ENCODE peak calls at places on chromosomes 11 and 22, in seven cellular contexts. W, S, U, Z, L, N and Q are unnamed samples.

GRCh38 chr22:34812631-34813030 is 253.3 kb upstream of the ISX start:
- DNase-seq in U (no peak), S (no peak), N (no peak), W (no peak), L (no peak), Z (no peak), Q (no peak)

GRCh38 chr11:68271023-68271780 is 571 bp downstream of the C11orf24 start:
- DNase-seq in S (peak; percentile 44), U (peak; percentile 30), L (peak; percentile 47), N (peak; percentile 81), Z (peak; percentile 61), W (peak; percentile 53), Q (peak; percentile 93)

GRCh38 chr11:71408826-71409225 is 39.4 kb downstream of the DHCR7 start:
- DNase-seq in U (no peak), L (no peak), S (no peak), N (no peak), W (no peak), Z (no peak), Q (no peak)

GRCh38 chr11:92332986-92333385 is 108.4 kb downstream of the FAT3 start:
- DNase-seq in S (no peak), N (peak; percentile 33), L (no peak), W (no peak), U (no peak), Z (no peak), Q (no peak)

GRCh38 chr11:35477871-35478270 is 47.5 kb downstream of the PAMR1 start:
- DNase-seq in L (no peak), U (no peak), N (no peak), S (no peak), Z (no peak), W (no peak), Q (no peak)

GRCh38 chr11:68497761-68498160 is 37.2 kb downstream of the PPP6R3 start:
- DNase-seq in N (no peak), U (no peak), Z (no peak), S (no peak), W (no peak), L (no peak), Q (no peak)

GRCh38 chr22:49934144-49934890 is 15.9 kb downstream of the CRELD2 start:
- DNase-seq in N (no peak), U (peak; percentile 76), S (peak; percentile 73), W (no peak), Z (peak; percentile 81), L (peak; percentile 76), Q (peak; percentile 19)

GRCh38 chr11:67252831-67253239 is 13.4 kb upstream of the GRK2 start:
- DNase-seq in U (no peak), S (no peak), Z (no peak), N (peak; percentile 22), L (no peak), W (no peak), Q (peak; percentile 40)

GRCh38 chr11:31106326-31106725 is 263.2 kb downstream of the DCDC1 start:
- DNase-seq in S (no peak), W (no peak), U (no peak), N (no peak), Z (no peak), L (no peak), Q (no peak)

GRCh38 chr11:60371854-60372253 is 6.5 kb upstream of the MS4A7 start:
- DNase-seq in U (no peak), L (no peak), Z (no peak), N (no peak), S (no peak), W (no peak), Q (no peak)

GRCh38 chr11:69172674-69173073 is 16.9 kb downstream of the SMIM38 start:
- DNase-seq in N (peak; percentile 31), W (no peak), U (no peak), L (no peak), S (no peak), Z (no peak), Q (no peak)

GRCh38 chr11:92843455-92843854 is 126.0 kb upstream of the MTNR1B start:
- DNase-seq in S (no peak), U (no peak), Z (no peak), L (no peak), W (no peak), N (no peak), Q (no peak)

GRCh38 chr11:104451193-104451592 is 287.2 kb upstream of the PDGFD start:
- DNase-seq in U (no peak), S (peak; percentile 19), W (no peak), Z (no peak), N (no peak), L (peak; percentile 40), Q (no peak)

GRCh38 chr11:19683862-19684491 is 28.7 kb upstream of the NAV2 start:
- DNase-seq in U (no peak), N (no peak), W (no peak), S (no peak), L (no peak), Z (no peak), Q (peak; percentile 16)

GRCh38 chr11:46003647-46004046 is 81.2 kb downstream of the LARGE2 start:
- DNase-seq in L (no peak), U (no peak), N (no peak), W (no peak), S (no peak), Z (no peak), Q (peak; percentile 75)

GRCh38 chr22:30423296-30423958 is 2.1 kb upstream of the MTFP1 start:
- DNase-seq in N (no peak), S (peak; percentile 77), W (no peak), U (peak; percentile 58), Z (no peak), L (peak; percentile 74), Q (no peak)

GRCh38 chr11:39341461-39341860 is 2118.0 kb downstream of the LRRC4C start:
- DNase-seq in N (no peak), Z (no peak), L (no peak), U (no peak), S (no peak), W (no peak), Q (no peak)

DNA sequence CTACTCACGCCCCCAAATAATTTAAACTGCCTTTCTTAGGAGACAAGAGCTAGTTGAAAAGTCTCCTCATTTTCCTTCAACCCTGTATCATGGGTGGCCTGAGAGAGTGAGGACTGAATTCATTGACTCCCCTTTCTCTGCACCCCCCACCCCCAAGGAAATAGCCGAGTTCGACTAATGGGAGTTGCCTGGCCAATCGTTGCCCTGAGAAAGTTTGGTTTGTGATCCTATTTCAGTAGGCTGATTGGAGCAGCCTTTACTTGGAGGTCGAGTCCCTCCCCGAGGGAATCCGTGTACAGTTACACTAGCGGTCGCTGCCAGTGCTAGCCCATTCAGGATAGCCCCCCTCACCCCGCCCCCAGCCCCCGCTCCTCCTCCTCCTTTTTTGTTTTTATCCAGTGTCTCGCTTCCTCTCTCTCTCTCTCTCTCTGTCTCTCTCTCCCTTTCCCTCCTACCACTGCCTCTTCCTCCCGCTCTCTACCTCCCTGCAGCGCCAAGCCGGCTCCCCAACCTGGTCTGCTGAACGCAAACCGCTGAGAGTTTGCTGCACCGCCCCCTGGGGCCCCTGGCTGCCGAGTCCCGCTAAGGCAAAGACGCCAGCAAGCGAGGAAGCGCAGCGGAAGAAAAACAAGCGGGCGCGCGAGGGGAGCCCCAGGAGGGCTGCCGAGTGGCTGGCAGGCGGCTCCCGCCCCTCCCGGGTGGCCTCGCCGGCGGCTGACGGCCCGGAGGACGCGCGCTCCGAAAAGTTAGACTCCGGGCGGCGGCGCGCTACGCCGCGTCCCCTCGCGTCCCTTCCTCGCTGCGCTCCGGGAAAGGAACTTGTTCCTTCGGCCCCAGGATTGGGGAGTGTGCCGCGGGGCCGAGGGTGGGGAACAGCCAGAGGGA is at the start of gene GRAMD1B:
- DNase-seq in N (peak; percentile 66), L (peak; percentile 41), U (no peak), S (peak; percentile 62), Z (peak; percentile 38), W (peak; percentile 69), Q (peak; percentile 82)
- H3K4me3 ChIP-seq in N (peak within 1 kb of the TSS; percentile 71), L (peak within 1 kb of the TSS; percentile 74), U (peak within 1 kb of the TSS; percentile 49), S (peak within 1 kb of the TSS; percentile 69), Z (peak within 1 kb of the TSS; percentile 82), W (peak within 1 kb of the TSS; percentile 96), Q (peak within 1 kb of the TSS; percentile 88)

GRCh38 chr11:64094463-64095223 is 58.9 kb downstream of the FLRT1 start:
- DNase-seq in L (no peak), Z (peak; percentile 81), S (no peak), U (no peak), N (peak; percentile 74), W (peak; percentile 36), Q (no peak)

GRCh38 chr11:64093233-64094039 is 57.7 kb downstream of the FLRT1 start:
- DNase-seq in S (no peak), N (no peak), U (no peak), Z (no peak), W (no peak), L (no peak), Q (no peak)

GRCh38 chr11:64095949-64096348 is 60.2 kb downstream of the FLRT1 start:
- DNase-seq in S (no peak), W (no peak), Z (no peak), U (no peak), N (no peak), L (no peak), Q (no peak)

GRCh38 chr11:64096835-64097234 is 61.1 kb downstream of the FLRT1 start:
- DNase-seq in U (no peak), L (no peak), Z (no peak), W (no peak), N (no peak), S (no peak), Q (no peak)

GRCh38 chr11:64095286-64095825 is 59.6 kb downstream of the FLRT1 start:
- DNase-seq in L (no peak), U (no peak), N (no peak), Z (no peak), S (no peak), W (no peak), Q (no peak)
- H3K27me3 ChIP-seq in L (no peaks in the 10 kb centered on the region), U (no peaks in the 10 kb centered on the region), N (peaks cover 19% of the 10 kb centered on the region), Z (no peaks in the 10 kb centered on the region), S (no peaks in the 10 kb centered on the region), W (no peaks in the 10 kb centered on the region), Q (no peaks in the 10 kb centered on the region)

GRCh38 chr11:86011175-86011574 is 57.7 kb downstream of the PICALM start:
- DNase-seq in U (no peak), L (no peak), W (no peak), N (no peak), Z (no peak), S (no peak), Q (no peak)
- H3K36me3 ChIP-seq in U (peaks cover 4% of the 10 kb centered on the region), L (peaks cover 84% of the 10 kb centered on the region), W (no peaks in the 10 kb centered on the region), N (peaks cover 32% of the 10 kb centered on the region), Z (peaks cover 5% of the 10 kb centered on the region), S (peaks cover 98% of the 10 kb centered on the region), Q (peaks cover 93% of the 10 kb centered on the region)

DNA sequence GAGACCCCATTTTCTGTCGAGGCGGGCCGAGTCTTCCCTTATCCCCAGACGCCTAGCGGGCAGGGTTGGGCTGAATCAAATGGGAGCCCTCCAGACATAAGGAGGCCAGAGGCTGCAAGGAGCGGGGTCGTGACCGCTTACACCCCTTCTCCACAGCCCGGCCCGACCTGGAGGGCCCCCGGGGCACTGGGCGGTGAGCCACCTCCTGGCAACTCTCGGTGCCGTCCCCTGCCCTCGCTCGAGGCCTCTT is 499 bp upstream of the GP1BB start:
- DNase-seq in Z (no peak), U (no peak), S (no peak), W (no peak), L (no peak), N (no peak), Q (no peak)
- H3K4me3 ChIP-seq in Z (no peak overlapping the region), U (no peak overlapping the region), S (no peak overlapping the region), W (peak overlapping the region; percentile 72), L (peak overlapping the region; percentile 62), N (no peak overlapping the region), Q (no peak overlapping the region)